ENCODE peak calls at places on chromosomes 1 and 21, in four cellular contexts. One of them, this sample, is unnamed.
A peak's percentile ranks its signal among the peaks of the same experiment; 100 is the strongest.

GRCh38 chr1:6183520-6183989 is 3.4 kb upstream of the CHD5 start:
- DNase-seq in H9: peak; percentile 57
- DNase-seq in H1: no peak
- DNase-seq in IMR-90: peak; percentile 20
- DNase-seq in this sample: peak; percentile 71

GRCh38 chr1:64519921-64520320 is 50.0 kb downstream of the CACHD1 start:
- DNase-seq in H9: no peak
- DNase-seq in IMR-90: peak; percentile 56
- DNase-seq in H1: no peak
- DNase-seq in this sample: no peak

GRCh38 chr1:212471891-212472675 is 39.4 kb downstream of the NENF start:
- DNase-seq in IMR-90: no peak
- DNase-seq in H9: no peak
- DNase-seq in H1: no peak
- DNase-seq in this sample: no peak

GRCh38 chr1:219161371-219161975 is 12.2 kb upstream of the LYPLAL1 start:
- DNase-seq in IMR-90: no peak
- DNase-seq in H9: no peak
- DNase-seq in H1: no peak
- DNase-seq in this sample: no peak

GRCh38 chr1:78472251-78472620 is 18.5 kb upstream of the PTGFR start:
- DNase-seq in H1: no peak
- DNase-seq in IMR-90: no peak
- DNase-seq in H9: no peak
- DNase-seq in this sample: no peak

GRCh38 chr21:22164912-22165311 is 1166.7 kb downstream of the NCAM2 start:
- DNase-seq in H9: no peak
- DNase-seq in IMR-90: no peak
- DNase-seq in H1: no peak
- DNase-seq in this sample: no peak

GRCh38 chr1:2413495-2414296 is 1.3 kb upstream of the PEX10 start:
- DNase-seq in H9: peak; percentile 54
- DNase-seq in H1: peak; percentile 68
- DNase-seq in IMR-90: no peak
- DNase-seq in this sample: peak; percentile 44

GRCh38 chr1:145827966-145828365 is 4.0 kb downstream of the POLR3C start:
- DNase-seq in IMR-90: peak; percentile 28
- DNase-seq in H1: no peak
- DNase-seq in H9: no peak
- DNase-seq in this sample: no peak

GRCh38 chr1:21741206-21741605 is 41.7 kb downstream of the USP48 start:
- DNase-seq in H9: no peak
- DNase-seq in H1: no peak
- DNase-seq in IMR-90: peak; percentile 17
- DNase-seq in this sample: no peak

GRCh38 chr1:56397811-56398231 is 181.5 kb downstream of the PLPP3 start:
- DNase-seq in H1: no peak
- DNase-seq in H9: no peak
- DNase-seq in IMR-90: peak; percentile 30
- DNase-seq in this sample: peak; percentile 93

GRCh38 chr1:38090796-38091195 is 44.2 kb upstream of the POU3F1 start:
- DNase-seq in H1: no peak
- DNase-seq in H9: no peak
- DNase-seq in IMR-90: no peak
- DNase-seq in this sample: no peak

GRCh38 chr1:234755449-234755863 is 145.5 kb upstream of the IRF2BP2 start:
- DNase-seq in H1: no peak
- DNase-seq in H9: no peak
- DNase-seq in IMR-90: peak; percentile 95
- DNase-seq in this sample: no peak

GRCh38 chr1:85911742-85912141 is 203.5 kb upstream of the ZNHIT6 start:
- DNase-seq in IMR-90: peak; percentile 4
- DNase-seq in H1: no peak
- DNase-seq in H9: no peak
- DNase-seq in this sample: peak; percentile 16

GRCh38 chr1:234628099-234628498 is 18.1 kb upstream of the IRF2BP2 start:
- DNase-seq in IMR-90: peak; percentile 90
- DNase-seq in H1: no peak
- DNase-seq in H9: no peak
- DNase-seq in this sample: no peak

GRCh38 chr1:68145418-68146126 is 86.8 kb downstream of the WLS start:
- DNase-seq in IMR-90: no peak
- DNase-seq in H1: no peak
- DNase-seq in H9: no peak
- DNase-seq in this sample: no peak

GRCh38 chr21:43925096-43925481 is 60.1 kb downstream of the AGPAT3 start:
- DNase-seq in H9: no peak
- DNase-seq in IMR-90: no peak
- DNase-seq in H1: peak; percentile 45
- DNase-seq in this sample: peak; percentile 14

GRCh38 chr21:42209801-42210479 is 9.0 kb upstream of the ABCG1 start:
- DNase-seq in IMR-90: no peak
- DNase-seq in H9: no peak
- DNase-seq in H1: no peak
- DNase-seq in this sample: peak; percentile 59

GRCh38 chr1:35565742-35566133 is 7.4 kb upstream of the TFAP2E start:
- DNase-seq in H1: no peak
- DNase-seq in IMR-90: no peak
- DNase-seq in H9: no peak
- DNase-seq in this sample: no peak

GRCh38 chr1:91450260-91450659 is 45.6 kb upstream of the HFM1 start:
- DNase-seq in H9: no peak
- DNase-seq in H1: no peak
- DNase-seq in IMR-90: no peak
- DNase-seq in this sample: no peak

GRCh38 chr1:244969355-244970235 is 105.3 kb upstream of the HNRNPU start:
- DNase-seq in IMR-90: peak; percentile 82
- DNase-seq in H1: no peak
- DNase-seq in H9: no peak
- DNase-seq in this sample: peak; percentile 94

GRCh38 chr1:244341455-244342450 is 110.0 kb downstream of the ADSS2 start:
- DNase-seq in IMR-90: no peak
- DNase-seq in H1: peak; percentile 59
- DNase-seq in H9: peak; percentile 86
- DNase-seq in this sample: peak; percentile 95

GRCh38 chr1:162918111-162918754 is 57.3 kb upstream of the CCDC190 start:
- DNase-seq in IMR-90: no peak
- DNase-seq in H1: no peak
- DNase-seq in H9: no peak
- DNase-seq in this sample: no peak

GRCh38 chr1:1068374-1069060 is 5.6 kb downstream of the RNF223 start:
- DNase-seq in H9: peak; percentile 74
- DNase-seq in IMR-90: no peak
- DNase-seq in H1: peak; percentile 71
- DNase-seq in this sample: no peak

GRCh38 chr1:227357229-227358078 is 39.2 kb upstream of the CDC42BPA start:
- DNase-seq in IMR-90: peak; percentile 85
- DNase-seq in H9: peak; percentile 82
- DNase-seq in H1: peak; percentile 53
- DNase-seq in this sample: peak; percentile 93

GRCh38 chr1:11673089-11673769 is 7.7 kb downstream of the MAD2L2 start:
- DNase-seq in H9: no peak
- DNase-seq in H1: no peak
- DNase-seq in IMR-90: no peak
- DNase-seq in this sample: no peak

GRCh38 chr1:87134061-87134460 is 194.6 kb upstream of the LMO4 start:
- DNase-seq in H1: no peak
- DNase-seq in H9: no peak
- DNase-seq in IMR-90: peak; percentile 34
- DNase-seq in this sample: no peak

GRCh38 chr1:84174051-84174556 is 30.0 kb downstream of the PRKACB start:
- DNase-seq in IMR-90: peak; percentile 65
- DNase-seq in H9: no peak
- DNase-seq in H1: no peak
- DNase-seq in this sample: peak; percentile 92

GRCh38 chr1:2990376-2991115 is 30.7 kb upstream of the ACTRT2 start:
- DNase-seq in H1: no peak
- DNase-seq in IMR-90: no peak
- DNase-seq in H9: no peak
- DNase-seq in this sample: no peak

GRCh38 chr21:46217511-46218196 is 10.9 kb downstream of the LSS start:
- DNase-seq in IMR-90: no peak
- DNase-seq in H9: no peak
- DNase-seq in H1: no peak
- DNase-seq in this sample: no peak

GRCh38 chr1:2194319-2194897 is at the start of gene FAAP20:
- DNase-seq in H1: no peak
- DNase-seq in IMR-90: peak; percentile 54
- DNase-seq in H9: peak; percentile 81
- DNase-seq in this sample: peak; percentile 63

DNA sequence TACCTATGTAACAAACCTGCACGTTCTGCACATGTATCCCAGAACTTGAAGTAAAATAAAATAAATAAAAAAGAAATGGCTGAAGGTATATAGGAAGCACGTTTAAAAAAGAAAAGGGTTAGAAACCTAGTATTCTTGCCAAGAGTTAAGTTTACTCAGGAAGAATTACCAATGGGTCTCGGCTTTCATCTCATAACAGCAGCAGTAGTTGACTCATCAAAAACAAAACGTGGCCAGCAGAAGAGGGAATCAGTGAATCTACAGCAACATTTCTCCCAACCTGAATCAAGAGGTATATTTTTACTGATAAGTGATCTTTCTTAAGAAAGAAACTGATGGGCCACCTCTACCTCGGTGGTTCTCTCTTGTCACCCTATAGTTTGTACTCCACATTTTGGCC is 340.3 kb downstream of the BRINP2 start:
- DNase-seq in H1: no peak
- DNase-seq in IMR-90: no peak
- DNase-seq in H9: no peak
- DNase-seq in this sample: no peak
- H4K5ac ChIP-seq in H1: no peak overlapping the region
- H4K5ac ChIP-seq in IMR-90: no peak overlapping the region
- H4K5ac ChIP-seq in H9: no peak overlapping the region
- H4K5ac ChIP-seq in this sample: no peak overlapping the region

GRCh38 chr1:31791131-31791858 is 24.5 kb downstream of the SPOCD1 start:
- DNase-seq in H9: peak; percentile 21
- DNase-seq in H1: no peak
- DNase-seq in IMR-90: no peak
- DNase-seq in this sample: no peak

GRCh38 chr1:31790641-31791091 is 25.2 kb downstream of the SPOCD1 start:
- DNase-seq in H9: peak; percentile 20
- DNase-seq in H1: no peak
- DNase-seq in IMR-90: no peak
- DNase-seq in this sample: no peak

GRCh38 chr1:31792541-31792940 is 23.3 kb downstream of the SPOCD1 start:
- DNase-seq in IMR-90: no peak
- DNase-seq in H1: no peak
- DNase-seq in H9: no peak
- DNase-seq in this sample: no peak

GRCh38 chr1:31793086-31793485 is 22.7 kb downstream of the SPOCD1 start:
- DNase-seq in H9: peak; percentile 20
- DNase-seq in H1: no peak
- DNase-seq in IMR-90: no peak
- DNase-seq in this sample: no peak

DNA sequence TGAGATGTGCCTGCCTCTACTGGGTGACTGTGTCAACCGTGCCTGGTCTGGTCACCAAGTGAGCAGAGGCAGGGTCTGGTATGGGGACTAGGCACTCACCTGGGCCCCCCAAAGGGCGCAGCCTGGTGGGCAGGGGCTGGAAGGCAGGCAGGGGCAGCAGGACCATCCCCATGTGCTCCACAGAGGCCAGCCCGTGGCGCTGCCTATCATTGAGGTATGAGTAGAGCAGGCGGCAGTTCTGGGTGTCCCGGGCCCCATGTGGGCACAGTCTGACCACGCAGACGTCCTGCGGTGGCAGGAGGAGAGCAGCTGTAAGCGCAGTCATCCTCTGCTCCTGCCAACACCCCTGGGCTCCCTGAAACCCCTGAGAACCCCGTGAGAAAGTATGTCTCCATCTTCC is 23.7 kb downstream of the SPOCD1 start:
- DNase-seq in H1: no peak
- DNase-seq in H9: peak; percentile 26
- DNase-seq in IMR-90: no peak
- DNase-seq in this sample: no peak
- H4K5ac ChIP-seq in H1: no peak overlapping the region
- H4K5ac ChIP-seq in H9: no peak overlapping the region
- H4K5ac ChIP-seq in IMR-90: no peak overlapping the region
- H4K5ac ChIP-seq in this sample: no peak overlapping the region

DNA sequence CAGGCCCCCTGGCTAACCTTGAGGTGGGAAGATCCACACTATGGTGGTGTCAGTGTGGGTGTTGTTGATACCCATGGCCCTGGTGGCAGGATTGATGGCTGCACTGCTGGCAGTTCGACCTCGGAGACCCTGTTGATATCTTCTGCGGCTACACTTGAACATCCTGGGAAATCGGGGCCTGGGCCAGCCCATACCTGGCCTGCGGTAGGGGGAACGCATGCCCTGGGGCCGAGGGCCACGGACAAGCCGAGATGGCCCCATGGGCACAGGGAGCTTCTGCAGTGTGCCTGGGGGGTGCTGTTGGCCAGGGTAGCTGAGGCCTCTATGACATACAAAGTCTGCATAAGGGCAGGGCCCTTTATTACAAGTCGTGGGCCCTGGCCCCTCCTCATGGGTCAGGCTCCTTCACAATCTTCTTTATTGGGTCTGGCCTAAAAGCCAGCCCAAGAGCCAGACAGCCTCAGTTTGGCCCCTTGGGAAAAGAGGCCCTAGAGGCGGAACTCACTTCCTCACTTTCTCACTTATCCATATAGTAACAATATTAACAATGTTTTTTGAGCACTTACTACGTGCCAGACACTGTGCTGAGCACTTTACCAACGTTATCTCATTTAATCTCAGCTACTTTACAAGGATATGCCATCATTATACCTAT is at the start of gene P3R3URF:
- DNase-seq in H1: no peak
- DNase-seq in IMR-90: no peak
- DNase-seq in H9: no peak
- DNase-seq in this sample: no peak
- H4K5ac ChIP-seq in H1: no peak within 1 kb of the TSS
- H4K5ac ChIP-seq in IMR-90: no peak within 1 kb of the TSS
- H4K5ac ChIP-seq in H9: no peak within 1 kb of the TSS
- H4K5ac ChIP-seq in this sample: no peak within 1 kb of the TSS

GRCh38 chr1:186078245-186078644 is 296.8 kb downstream of the TPR start:
- DNase-seq in H9: no peak
- DNase-seq in IMR-90: no peak
- DNase-seq in H1: no peak
- DNase-seq in this sample: no peak

GRCh38 chr1:186076006-186076405 is 299.0 kb downstream of the TPR start:
- DNase-seq in H9: no peak
- DNase-seq in H1: no peak
- DNase-seq in IMR-90: peak; percentile 7
- DNase-seq in this sample: no peak

GRCh38 chr1:186079084-186079684 is 295.9 kb downstream of the TPR start:
- DNase-seq in H1: no peak
- DNase-seq in H9: no peak
- DNase-seq in IMR-90: no peak
- DNase-seq in this sample: no peak

DNA sequence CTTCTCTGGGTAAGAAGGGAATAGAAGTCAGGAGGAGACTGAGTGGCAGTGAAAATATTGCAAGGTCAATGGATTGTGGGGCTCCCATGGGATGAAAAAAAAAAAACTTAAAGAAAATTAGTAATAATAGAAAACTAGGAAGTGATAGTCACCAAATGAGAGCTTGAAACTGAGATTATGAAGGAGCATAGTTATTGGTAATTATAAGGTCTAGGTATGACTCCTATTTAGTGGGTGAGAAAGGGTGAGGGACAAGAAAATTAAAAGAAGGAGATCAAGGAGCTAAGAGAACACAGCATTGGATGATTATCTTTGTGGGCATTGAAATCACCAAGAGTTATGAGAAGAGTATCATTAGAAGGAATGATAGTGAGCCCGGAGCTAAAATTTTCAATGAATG is 301.4 kb downstream of the TPR start:
- DNase-seq in H9: no peak
- DNase-seq in IMR-90: no peak
- DNase-seq in H1: no peak
- DNase-seq in this sample: no peak
- H4K5ac ChIP-seq in H9: no peak overlapping the region
- H4K5ac ChIP-seq in IMR-90: no peak overlapping the region
- H4K5ac ChIP-seq in H1: no peak overlapping the region
- H4K5ac ChIP-seq in this sample: no peak overlapping the region